ENCODE peak calls at places on chromosomes 6 and 20, in eight cellular contexts. N is DND-41, Q is fibroblast of lung, C is PC-3, Z is right cardiac atrium, K is left ventricle myocardium inferior, M is ovary, G is PC-9. X is an unnamed sample.

GRCh38 chr20:63533871-63534393 is 3.2 kb downstream of the PTK6 start:
- DNase-seq in N (no peak), Q (no peak), C (no peak), Z (peak), K (no peak), M (no peak), G (peak), X (no peak)

GRCh38 chr6:15945593-15946159 is 183.2 kb upstream of the MYLIP start:
- DNase-seq in N (no peak), Q (peak), C (peak), Z (no peak), K (no peak), M (no peak), G (no peak), X (no peak)

GRCh38 chr20:63123326-63123725 is 92.6 kb downstream of the YTHDF1 start:
- DNase-seq in N (no peak), Q (no peak), C (no peak), Z (peak), K (peak), M (no peak), G (no peak), X (no peak)

GRCh38 chr6:782141-782540 is 89.2 kb upstream of the EXOC2 start:
- DNase-seq in N (no peak), Q (peak), C (peak), Z (no peak), K (no peak), M (no peak), G (no peak), X (no peak)

GRCh38 chr6:40444811-40445210 is 142.4 kb downstream of the LRFN2 start:
- DNase-seq in N (peak), Q (no peak), C (no peak), Z (no peak), K (no peak), M (no peak), G (no peak), X (no peak)

GRCh38 chr20:51458751-51459439 is 83.6 kb downstream of the NFATC2 start:
- DNase-seq in N (no peak), Q (no peak), C (no peak), Z (no peak), K (no peak), M (no peak), G (no peak), X (no peak)

GRCh38 chr6:89952696-89953095 is 58.4 kb downstream of the GJA10 start:
- DNase-seq in N (peak), Q (peak), C (peak), Z (no peak), K (no peak), M (no peak), G (no peak), X (peak)

GRCh38 chr6:46715106-46715505 is 20.1 kb downstream of the PLA2G7 start:
- DNase-seq in N (no peak), Q (no peak), C (peak), Z (no peak), K (no peak), M (no peak), G (no peak), X (no peak)

GRCh38 chr6:117616971-117617765 is 14.9 kb upstream of the GOPC start:
- DNase-seq in N (no peak), Q (no peak), C (no peak), Z (no peak), K (no peak), M (no peak), G (no peak), X (no peak)

GRCh38 chr6:76681781-76682180 is 609.3 kb upstream of the IMPG1 start:
- DNase-seq in N (no peak), Q (peak), C (no peak), Z (no peak), K (no peak), M (no peak), G (no peak), X (no peak)

GRCh38 chr6:168450921-168451320 is 9.9 kb downstream of the SMOC2 start:
- DNase-seq in N (no peak), Q (no peak), C (no peak), Z (no peak), K (no peak), M (no peak), G (no peak), X (no peak)

GRCh38 chr6:67880939-67881705 is 754.0 kb upstream of the ADGRB3 start:
- DNase-seq in N (no peak), Q (peak), C (peak), Z (peak), K (no peak), M (no peak), G (no peak), X (no peak)

GRCh38 chr6:85390775-85391174 is 59.1 kb upstream of the NT5E start:
- DNase-seq in N (no peak), Q (peak), C (no peak), Z (no peak), K (no peak), M (no peak), G (no peak), X (no peak)

GRCh38 chr20:2116170-2116940 is 14.7 kb downstream of the STK35 start:
- DNase-seq in N (no peak), Q (no peak), C (no peak), Z (no peak), K (no peak), M (no peak), G (no peak), X (no peak)

GRCh38 chr6:46751658-46752057 is 4.9 kb downstream of the ANKRD66 start:
- DNase-seq in N (no peak), Q (no peak), C (no peak), Z (no peak), K (no peak), M (no peak), G (no peak), X (no peak)

GRCh38 chr6:44416103-44416502 is 28.6 kb downstream of the CDC5L start:
- DNase-seq in N (no peak), Q (peak), C (peak), Z (no peak), K (no peak), M (no peak), G (peak), X (no peak)

GRCh38 chr6:140441256-140441655 is 1066.8 kb upstream of the CITED2 start:
- DNase-seq in N (no peak), Q (peak), C (peak), Z (peak), K (peak), M (peak), G (no peak), X (no peak)

GRCh38 chr20:6057139-6057538 is 3.3 kb upstream of the LRRN4 start:
- DNase-seq in N (no peak), Q (no peak), C (no peak), Z (no peak), K (no peak), M (no peak), G (no peak), X (no peak)

GRCh38 chr6:52306972-52307849 is 22.7 kb upstream of the MCM3 start:
- DNase-seq in N (no peak), Q (no peak), C (no peak), Z (no peak), K (peak), M (no peak), G (no peak), X (no peak)

GRCh38 chr6:43939281-43940070 is 169.5 kb downstream of the VEGFA start:
- DNase-seq in N (peak), Q (no peak), C (no peak), Z (no peak), K (peak), M (peak), G (no peak), X (no peak)

GRCh38 chr6:121321282-121321681 is 13.0 kb downstream of the TBC1D32 start:
- DNase-seq in N (no peak), Q (no peak), C (no peak), Z (no peak), K (no peak), M (no peak), G (no peak), X (no peak)

GRCh38 chr20:1075564-1075963 is 42.8 kb upstream of the PSMF1 start:
- DNase-seq in N (no peak), Q (no peak), C (no peak), Z (no peak), K (no peak), M (no peak), G (no peak), X (no peak)

GRCh38 chr20:52783769-52784168 is 188.4 kb upstream of the TSHZ2 start:
- DNase-seq in N (peak), Q (peak), C (no peak), Z (no peak), K (no peak), M (no peak), G (no peak), X (peak)

GRCh38 chr20:18276821-18277220 is 11.5 kb upstream of the ZNF133 start:
- DNase-seq in N (peak), Q (peak), C (peak), Z (peak), K (peak), M (peak), G (peak), X (peak)

GRCh38 chr6:36666726-36667591 is 11.6 kb upstream of the CDKN1A start:
- DNase-seq in N (no peak), Q (peak), C (peak), Z (peak), K (peak), M (peak), G (peak), X (no peak)

GRCh38 chr6:34182751-34183531 is 37.1 kb upstream of the GRM4 start:
- DNase-seq in N (peak), Q (no peak), C (no peak), Z (no peak), K (no peak), M (no peak), G (no peak), X (peak)

GRCh38 chr6:168219167-168219566 is 100.4 kb downstream of the DACT2 start:
- DNase-seq in N (no peak), Q (no peak), C (no peak), Z (peak), K (peak), M (no peak), G (no peak), X (no peak)

GRCh38 chr20:57683876-57684275 is 25.9 kb downstream of the PMEPA1 start:
- DNase-seq in N (no peak), Q (no peak), C (no peak), Z (peak), K (no peak), M (no peak), G (no peak), X (no peak)
- H3K27ac ChIP-seq in N (no peak), Q (no peak), C (no peak), Z (no peak), K (no peak), M (no peak), G (peak), X (no peak)

GRCh38 chr20:24863356-24863755 is 85.7 kb upstream of the CST7 start:
- DNase-seq in N (no peak), Q (peak), C (no peak), Z (no peak), K (no peak), M (no peak), G (no peak), X (no peak)

GRCh38 chr20:24862606-24863005 is 86.5 kb upstream of the CST7 start:
- DNase-seq in N (no peak), Q (no peak), C (no peak), Z (no peak), K (no peak), M (no peak), G (no peak), X (no peak)

GRCh38 chr20:24859539-24859938 is 89.5 kb upstream of the CST7 start:
- DNase-seq in N (no peak), Q (no peak), C (no peak), Z (no peak), K (no peak), M (no peak), G (no peak), X (no peak)

GRCh38 chr20:24866008-24866407 is 83.1 kb upstream of the CST7 start:
- DNase-seq in N (no peak), Q (no peak), C (no peak), Z (no peak), K (no peak), M (no peak), G (no peak), X (no peak)

DNA sequence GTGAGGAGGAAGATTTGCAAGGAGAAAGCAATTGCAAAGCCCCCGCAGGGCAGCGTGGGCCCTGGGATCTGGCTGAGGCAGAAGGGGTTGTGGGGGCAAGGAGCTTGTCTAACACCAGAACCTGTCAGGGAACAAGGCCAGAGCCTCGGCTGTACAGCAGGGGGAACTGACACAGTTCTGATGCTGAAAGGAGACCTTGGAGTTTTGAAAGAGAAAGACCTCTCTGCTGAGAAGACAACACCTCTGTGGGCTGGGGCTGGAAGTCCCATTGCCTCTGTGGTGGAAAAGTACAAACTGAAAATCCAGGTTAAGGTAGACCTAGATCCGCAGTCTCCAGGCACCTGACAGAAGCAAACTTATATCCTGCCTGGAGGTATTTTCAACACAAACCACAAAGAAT is 86.9 kb upstream of the CST7 start:
- DNase-seq in N (no peak), Q (no peak), C (no peak), Z (no peak), K (no peak), M (no peak), G (peak), X (no peak)
- H3K4me3 ChIP-seq in N (no peak), Q (no peak), C (no peak), Z (no peak), K (no peak), M (no peak), G (no peak), X (no peak)

GRCh38 chr6:111845441-111845871 is 27.8 kb downstream of the FYN start:
- DNase-seq in N (no peak), Q (no peak), C (no peak), Z (no peak), K (no peak), M (no peak), G (no peak), X (no peak)
- H3K27ac ChIP-seq in N (peak), Q (no peak), C (no peak), Z (no peak), K (peak), M (no peak), G (no peak), X (peak)

GRCh38 chr6:149474108-149474935 is 10.5 kb downstream of the ZC3H12D start:
- DNase-seq in N (no peak), Q (no peak), C (no peak), Z (no peak), K (no peak), M (no peak), G (no peak), X (no peak)
- H3K4me3 ChIP-seq in N (no peak), Q (no peak), C (no peak), Z (no peak), K (no peak), M (no peak), G (no peak), X (peak)

GRCh38 chr6:115721564-115721963 is 339.1 kb downstream of the FRK start:
- DNase-seq in N (no peak), Q (no peak), C (no peak), Z (no peak), K (no peak), M (no peak), G (no peak), X (no peak)
- H3K27ac ChIP-seq in N (no peak), Q (no peak), C (no peak), Z (no peak), K (no peak), M (no peak), G (no peak), X (no peak)

DNA sequence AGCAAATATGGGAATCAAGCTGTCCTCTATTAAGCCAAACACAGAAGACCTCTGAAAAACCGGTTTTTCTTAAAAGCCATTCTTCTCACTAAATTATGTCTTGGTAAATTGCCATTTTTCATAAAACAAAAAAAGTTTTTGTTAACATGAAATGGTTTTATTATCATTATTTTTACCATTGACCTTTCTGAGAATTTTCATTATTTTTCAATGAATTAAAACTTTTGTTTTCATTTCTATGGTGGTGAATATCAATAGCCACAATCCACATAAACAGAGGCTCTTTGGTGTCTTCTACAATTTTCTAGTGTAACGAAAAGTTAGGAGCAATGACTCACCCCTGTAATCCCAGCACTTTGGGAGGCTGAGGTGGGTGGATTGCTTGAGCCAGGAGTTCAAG is 2.1 kb downstream of the SF3B5 start:
- DNase-seq in N (no peak), Q (no peak), C (no peak), Z (no peak), K (no peak), M (no peak), G (no peak), X (no peak)
- H3K4me3 ChIP-seq in N (peak), Q (no peak), C (peak), Z (no peak), K (no peak), M (no peak), G (peak), X (no peak)

GRCh38 chr20:37385176-37385575 is 39.2 kb downstream of the SRC start:
- DNase-seq in N (no peak), Q (no peak), C (no peak), Z (peak), K (no peak), M (peak), G (no peak), X (no peak)
- H3K27ac ChIP-seq in N (no peak), Q (no peak), C (no peak), Z (no peak), K (no peak), M (no peak), G (no peak), X (no peak)

DNA sequence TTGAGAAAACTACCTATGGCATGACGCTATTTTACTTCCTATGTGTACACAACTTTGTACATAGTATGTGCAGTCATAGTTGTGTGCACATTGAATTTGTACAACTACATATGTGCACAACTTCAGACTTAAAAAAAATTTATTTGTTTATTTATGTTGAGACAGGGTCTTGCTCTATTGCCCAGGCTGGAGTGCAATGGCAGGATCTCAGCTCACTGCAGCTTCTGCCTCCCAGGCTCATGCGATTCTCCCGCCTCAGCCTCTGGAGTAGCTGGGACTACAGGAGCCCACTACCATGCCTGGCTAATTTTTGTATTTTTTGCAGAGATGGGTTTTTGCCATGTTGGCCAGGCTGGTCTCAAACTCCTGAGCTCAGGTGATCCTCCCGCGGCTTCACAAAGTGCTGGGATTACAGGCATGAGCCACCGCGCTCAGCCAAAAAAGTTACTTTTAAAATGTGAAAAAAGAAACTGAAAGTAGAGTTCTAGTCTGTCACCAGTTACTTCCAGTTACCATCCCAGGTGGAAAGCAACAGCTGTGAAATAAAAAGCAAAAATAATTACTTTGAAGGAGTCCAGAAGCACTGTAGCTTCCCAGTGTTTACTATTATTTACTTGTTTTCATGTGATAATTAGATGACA is 1.7 kb upstream of the ZKSCAN8 start:
- DNase-seq in N (no peak), Q (no peak), C (no peak), Z (no peak), K (no peak), M (no peak), G (no peak), X (peak)
- H3K4me3 ChIP-seq in N (no peak), Q (no peak), C (no peak), Z (peak), K (peak), M (peak), G (no peak), X (peak)

DNA sequence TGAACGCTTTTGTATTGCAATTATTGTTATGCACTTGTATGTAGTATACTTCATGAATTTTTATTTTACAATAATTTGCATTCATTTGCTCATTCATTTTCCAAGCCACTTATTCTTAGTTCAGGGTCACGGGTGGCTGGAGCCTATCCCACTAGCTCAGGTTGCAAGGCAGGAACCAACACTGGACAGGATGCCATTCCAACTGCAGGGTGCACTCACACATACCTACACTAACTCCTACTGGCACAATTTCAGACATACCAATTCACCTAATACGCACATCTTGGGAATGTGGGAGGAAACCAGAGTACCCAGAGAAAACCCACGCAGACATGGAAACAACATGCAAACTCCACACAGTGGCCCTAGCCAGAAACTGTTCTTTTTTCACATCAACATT is 61.8 kb downstream of the LMBRD1 start:
- DNase-seq in N (no peak), Q (no peak), C (peak), Z (no peak), K (no peak), M (no peak), G (no peak), X (no peak)
- H3K27ac ChIP-seq in N (no peak), Q (no peak), C (no peak), Z (no peak), K (no peak), M (no peak), G (no peak), X (no peak)

X was measured in CD4-positive, CD25-positive, alpha-beta regulatory T cell.